ENCODE peak calls at places on chromosome 13, in four cellular contexts. One of them, this sample, is unnamed.

GRCh38 chr13:80132741-80133601 is 208.0 kb downstream of the SPRY2 start:
- DNase-seq in H1: no peak
- DNase-seq in SK-N-SH: peak; percentile 38
- DNase-seq in HepG2: peak; percentile 0
- DNase-seq in this sample: peak; percentile 69

GRCh38 chr13:39823063-39823713 is 167.7 kb downstream of the COG6 start:
- DNase-seq in H1: no peak
- DNase-seq in SK-N-SH: no peak
- DNase-seq in HepG2: no peak
- DNase-seq in this sample: no peak

GRCh38 chr13:110116072-110116487 is 190.9 kb downstream of the COL4A1 start:
- DNase-seq in H1: peak; percentile 93
- DNase-seq in SK-N-SH: peak; percentile 65
- DNase-seq in HepG2: peak; percentile 4
- DNase-seq in this sample: no peak

GRCh38 chr13:99842379-99842778 is 129.2 kb downstream of the ZIC5 start:
- DNase-seq in H1: no peak
- DNase-seq in SK-N-SH: no peak
- DNase-seq in HepG2: no peak
- DNase-seq in this sample: no peak

GRCh38 chr13:101341464-101341863 is 74.8 kb downstream of the NALCN start:
- DNase-seq in H1: no peak
- DNase-seq in SK-N-SH: no peak
- DNase-seq in HepG2: no peak
- DNase-seq in this sample: no peak

GRCh38 chr13:43786766-43787517 is at the start of gene ENOX1:
- DNase-seq in H1: peak; percentile 67
- DNase-seq in SK-N-SH: peak; percentile 92
- DNase-seq in HepG2: no peak
- DNase-seq in this sample: peak; percentile 63

GRCh38 chr13:106383791-106384190 is 151.7 kb downstream of the EFNB2 start:
- DNase-seq in H1: no peak
- DNase-seq in SK-N-SH: no peak
- DNase-seq in HepG2: no peak
- DNase-seq in this sample: no peak

GRCh38 chr13:79246575-79246949 is 159.5 kb downstream of the RBM26 start:
- DNase-seq in H1: no peak
- DNase-seq in SK-N-SH: no peak
- DNase-seq in HepG2: no peak
- DNase-seq in this sample: peak; percentile 25

GRCh38 chr13:29845440-29846056 is 4.9 kb downstream of the UBL3 start:
- DNase-seq in H1: no peak
- DNase-seq in SK-N-SH: no peak
- DNase-seq in HepG2: no peak
- DNase-seq in this sample: no peak

GRCh38 chr13:20182231-20182846 is 10.4 kb downstream of the GJB2 start:
- DNase-seq in H1: no peak
- DNase-seq in SK-N-SH: peak; percentile 84
- DNase-seq in HepG2: peak; percentile 63
- DNase-seq in this sample: peak; percentile 70

GRCh38 chr13:39578821-39579291 is 24.1 kb downstream of the LHFPL6 start:
- DNase-seq in H1: no peak
- DNase-seq in SK-N-SH: no peak
- DNase-seq in HepG2: no peak
- DNase-seq in this sample: no peak

GRCh38 chr13:73741742-73742141 is 392.5 kb downstream of the KLF12 start:
- DNase-seq in H1: no peak
- DNase-seq in SK-N-SH: no peak
- DNase-seq in HepG2: no peak
- DNase-seq in this sample: no peak

GRCh38 chr13:48370815-48371214 is 42.1 kb downstream of the LPAR6 start:
- DNase-seq in H1: no peak
- DNase-seq in SK-N-SH: no peak
- DNase-seq in HepG2: peak; percentile 5
- DNase-seq in this sample: no peak

GRCh38 chr13:110254151-110254679 is 52.7 kb downstream of the COL4A1 start:
- DNase-seq in H1: peak; percentile 41
- DNase-seq in SK-N-SH: no peak
- DNase-seq in HepG2: no peak
- DNase-seq in this sample: no peak

GRCh38 chr13:101301053-101301452 is 115.3 kb downstream of the NALCN start:
- DNase-seq in H1: no peak
- DNase-seq in SK-N-SH: no peak
- DNase-seq in HepG2: no peak
- DNase-seq in this sample: peak; percentile 15

GRCh38 chr13:81406639-81407292 is 1065.8 kb upstream of the SPRY2 start:
- DNase-seq in H1: no peak
- DNase-seq in SK-N-SH: no peak
- DNase-seq in HepG2: no peak
- DNase-seq in this sample: no peak

GRCh38 chr13:50521750-50522149 is 321.7 kb downstream of the DLEU7 start:
- DNase-seq in H1: no peak
- DNase-seq in SK-N-SH: no peak
- DNase-seq in HepG2: peak; percentile 39
- DNase-seq in this sample: peak; percentile 14

GRCh38 chr13:48303331-48304131 is at the start of gene RB1:
- DNase-seq in H1: peak; percentile 81
- DNase-seq in SK-N-SH: peak; percentile 93
- DNase-seq in HepG2: peak; percentile 80
- DNase-seq in this sample: peak; percentile 91

GRCh38 chr13:95146486-95146885 is 154.8 kb downstream of the ABCC4 start:
- DNase-seq in H1: no peak
- DNase-seq in SK-N-SH: no peak
- DNase-seq in HepG2: no peak
- DNase-seq in this sample: no peak

GRCh38 chr13:67146523-67147130 is 83.5 kb downstream of the PCDH9 start:
- DNase-seq in H1: no peak
- DNase-seq in SK-N-SH: no peak
- DNase-seq in HepG2: no peak
- DNase-seq in this sample: no peak

GRCh38 chr13:74966814-74967213 is 515.2 kb downstream of the TBC1D4 start:
- DNase-seq in H1: no peak
- DNase-seq in SK-N-SH: peak; percentile 55
- DNase-seq in HepG2: no peak
- DNase-seq in this sample: no peak

GRCh38 chr13:73536865-73537264 is 478.1 kb downstream of the KLF5 start:
- DNase-seq in H1: no peak
- DNase-seq in SK-N-SH: no peak
- DNase-seq in HepG2: no peak
- DNase-seq in this sample: no peak

GRCh38 chr13:97235549-97236206 is 13.5 kb downstream of the MBNL2 start:
- DNase-seq in H1: no peak
- DNase-seq in SK-N-SH: peak; percentile 47
- DNase-seq in HepG2: no peak
- DNase-seq in this sample: no peak

GRCh38 chr13:80082396-80083096 is 258.4 kb downstream of the SPRY2 start:
- DNase-seq in H1: no peak
- DNase-seq in SK-N-SH: no peak
- DNase-seq in HepG2: no peak
- DNase-seq in this sample: no peak

GRCh38 chr13:33328691-33329090 is 43.1 kb upstream of the STARD13 start:
- DNase-seq in H1: no peak
- DNase-seq in SK-N-SH: peak; percentile 44
- DNase-seq in HepG2: no peak
- DNase-seq in this sample: no peak

GRCh38 chr13:99310382-99311031 is 3.3 kb upstream of the GPR183 start:
- DNase-seq in H1: no peak
- DNase-seq in SK-N-SH: peak; percentile 25
- DNase-seq in HepG2: no peak
- DNase-seq in this sample: no peak

GRCh38 chr13:30257433-30258099 is 49.8 kb downstream of the KATNAL1 start:
- DNase-seq in H1: peak; percentile 47
- DNase-seq in SK-N-SH: peak; percentile 59
- DNase-seq in HepG2: no peak
- DNase-seq in this sample: no peak

DNA sequence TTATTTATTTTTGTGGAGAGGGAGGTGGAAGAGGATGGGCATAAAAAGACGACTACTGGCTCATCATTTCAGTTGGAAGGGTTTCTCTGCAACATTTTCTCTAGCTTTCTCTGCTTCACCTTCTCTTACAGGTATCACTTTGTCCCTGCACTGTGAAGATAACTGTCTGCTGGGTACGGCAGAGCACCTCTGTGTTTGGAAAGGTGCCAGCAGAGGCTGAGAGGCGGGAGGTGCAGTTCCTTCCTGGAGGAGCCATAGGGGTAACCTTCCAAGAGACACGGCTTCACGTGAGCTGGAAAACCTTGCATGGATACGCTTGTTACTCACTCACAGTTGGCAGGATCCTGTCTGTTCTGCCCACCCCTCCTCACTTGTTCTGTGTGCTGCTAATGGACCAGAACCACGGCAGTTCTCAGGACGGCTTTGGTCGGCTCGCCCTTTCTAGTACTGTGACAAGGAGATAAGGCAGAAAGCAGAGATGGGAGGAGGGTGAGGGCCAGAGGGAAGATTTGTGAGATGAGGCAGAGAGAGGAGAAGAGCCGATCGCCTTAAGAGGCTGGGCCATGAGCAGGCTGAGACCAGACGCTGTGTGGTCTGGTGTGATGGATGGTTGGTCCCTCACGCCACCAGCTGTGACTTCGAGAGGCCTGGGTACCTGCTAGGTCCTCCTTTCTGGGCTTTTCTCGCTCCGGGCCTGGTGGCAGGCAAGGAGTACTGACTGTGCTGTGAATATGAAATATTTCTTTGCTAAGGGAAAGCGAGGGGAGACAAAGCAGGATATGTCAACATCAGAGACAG is 66.8 kb downstream of the MRPL57 start:
- DNase-seq in H1: no peak
- DNase-seq in SK-N-SH: no peak
- DNase-seq in HepG2: no peak
- DNase-seq in this sample: no peak
- TF ChIP-seq JUND in H1: no peak
- TF ChIP-seq JUND in SK-N-SH: no peak
- TF ChIP-seq JUND in HepG2: no peak
- TF ChIP-seq JUND in this sample: no peak

DNA sequence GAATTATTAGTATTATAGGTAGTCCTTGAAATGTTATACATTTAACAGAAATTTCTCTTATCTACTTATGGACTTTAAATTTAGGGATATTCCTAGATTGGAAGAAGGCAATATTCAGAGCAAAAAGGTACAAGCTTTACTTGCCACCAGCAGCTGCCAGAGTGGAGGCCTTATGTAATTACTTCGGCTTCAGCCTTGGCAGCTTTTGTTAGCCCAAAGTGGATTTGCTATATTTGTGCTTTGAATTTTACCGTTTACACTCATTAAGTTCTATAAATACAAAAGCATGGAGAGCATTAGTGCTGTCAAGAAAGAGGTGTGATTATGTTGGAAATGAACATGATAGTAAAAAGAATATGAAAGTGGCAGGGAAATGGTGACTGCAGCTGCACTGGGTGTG is 319.9 kb downstream of the ATP8A2 start:
- DNase-seq in H1: no peak
- DNase-seq in SK-N-SH: no peak
- DNase-seq in HepG2: no peak
- DNase-seq in this sample: no peak
- TF ChIP-seq JUND in H1: no peak
- TF ChIP-seq JUND in SK-N-SH: no peak
- TF ChIP-seq JUND in HepG2: no peak
- TF ChIP-seq JUND in this sample: no peak

GRCh38 chr13:46743191-46743590 is 53.8 kb downstream of the ESD start:
- DNase-seq in H1: no peak
- DNase-seq in SK-N-SH: no peak
- DNase-seq in HepG2: no peak
- DNase-seq in this sample: no peak
- TF ChIP-seq JUND in H1: no peak
- TF ChIP-seq JUND in SK-N-SH: peak; percentile 58
- TF ChIP-seq JUND in HepG2: no peak
- TF ChIP-seq JUND in this sample: no peak

GRCh38 chr13:112366907-112367646 is 9.1 kb upstream of the SPACA7 start:
- DNase-seq in H1: no peak
- DNase-seq in SK-N-SH: no peak
- DNase-seq in HepG2: no peak
- DNase-seq in this sample: no peak
- TF ChIP-seq JUND in H1: no peak
- TF ChIP-seq JUND in SK-N-SH: no peak
- TF ChIP-seq JUND in HepG2: no peak
- TF ChIP-seq JUND in this sample: no peak

GRCh38 chr13:108974686-108975085 is 345.3 kb downstream of the MYO16 start:
- DNase-seq in H1: no peak
- DNase-seq in SK-N-SH: no peak
- DNase-seq in HepG2: no peak
- DNase-seq in this sample: no peak
- TF ChIP-seq JUND in H1: no peak
- TF ChIP-seq JUND in SK-N-SH: no peak
- TF ChIP-seq JUND in HepG2: no peak
- TF ChIP-seq JUND in this sample: no peak

DNA sequence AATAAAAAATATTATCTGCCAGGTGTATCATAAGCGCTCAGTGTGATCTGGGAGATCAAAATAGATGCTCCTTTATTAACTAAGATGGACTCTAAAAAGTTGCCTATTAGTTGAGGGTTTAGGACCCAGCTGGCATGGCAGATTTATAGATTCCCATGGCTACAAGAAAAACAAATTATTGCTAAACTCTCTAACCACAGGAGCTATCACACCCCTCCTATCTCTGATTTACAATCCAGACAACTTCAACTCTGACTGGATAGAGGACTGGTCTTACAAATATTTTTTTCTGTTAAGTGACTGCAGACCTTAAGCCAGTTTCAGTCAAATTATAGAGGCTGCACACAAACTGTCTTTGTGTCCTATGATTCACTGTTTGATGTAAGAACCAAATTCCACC is 45.4 kb upstream of the MYCBP2 start:
- DNase-seq in H1: no peak
- DNase-seq in SK-N-SH: no peak
- DNase-seq in HepG2: no peak
- DNase-seq in this sample: no peak
- TF ChIP-seq JUND in H1: no peak
- TF ChIP-seq JUND in SK-N-SH: no peak
- TF ChIP-seq JUND in HepG2: no peak
- TF ChIP-seq JUND in this sample: no peak

This sample was measured in T47D.